ENCODE peak calls at places on chromosomes 11 and 22, in six cellular contexts. T is KBM-7; D is skeletal muscle cell; L is GM12878; W is occipital lobe; P is stimulated activated CD8-positive, alpha-beta memory T cell treated with anti-CD3 and anti-CD28 coated beads, Interleukin-2, amount 100 ng/mL, for 48 hours. B is an unnamed sample.

GRCh38 chr11:114200785-114201184 is 95.4 kb upstream of the NNMT start:
- DNase-seq in T (no peak), W (no peak), P (no peak), D (no peak), L (no peak), B (no peak)

GRCh38 chr22:24201681-24202590 is 20.6 kb downstream of the SUSD2 start:
- DNase-seq in P (no peak), L (no peak), W (no peak), D (no peak), T (no peak), B (no peak)

GRCh38 chr11:27212248-27212780 is 150.7 kb downstream of the CCDC34 start:
- DNase-seq in L (no peak), W (no peak), P (no peak), D (no peak), T (no peak), B (no peak)

GRCh38 chr11:86174101-86175046 is 70.2 kb upstream of the EED start:
- DNase-seq in T (no peak), P (no peak), W (peak), L (no peak), D (peak), B (no peak)

GRCh38 chr11:64428685-64429084 is 69.7 kb downstream of the RPS6KA4 start:
- DNase-seq in T (no peak), W (no peak), D (no peak), P (no peak), L (no peak), B (no peak)

GRCh38 chr11:126929186-126930085 is 71.1 kb downstream of the KIRREL3 start:
- DNase-seq in D (peak), P (no peak), T (no peak), W (no peak), L (no peak), B (no peak)

GRCh38 chr11:36075053-36075452 is 131.2 kb downstream of the LDLRAD3 start:
- DNase-seq in W (no peak), L (no peak), T (no peak), P (no peak), D (peak), B (no peak)

GRCh38 chr11:69052343-69053168 is 3.8 kb downstream of the TPCN2 start:
- DNase-seq in D (no peak), T (no peak), L (no peak), P (no peak), W (no peak), B (no peak)

GRCh38 chr11:19975414-19975990 is 184.8 kb downstream of the DBX1 start:
- DNase-seq in P (no peak), W (no peak), T (no peak), L (no peak), D (no peak), B (no peak)

GRCh38 chr11:60314607-60315321 is 12.3 kb upstream of the MS4A6E start:
- DNase-seq in P (no peak), D (no peak), W (no peak), T (no peak), L (no peak), B (no peak)

GRCh38 chr11:7251836-7252682 is at the start of gene SYT9:
- DNase-seq in D (no peak), T (no peak), W (peak), L (no peak), P (peak), B (no peak)

GRCh38 chr22:37314315-37315046 is 32.2 kb downstream of the CYTH4 start:
- DNase-seq in T (peak), P (peak), D (no peak), L (no peak), W (no peak), B (peak)

GRCh38 chr11:117713676-117714075 is 83.3 kb downstream of the DSCAML1 start:
- DNase-seq in W (no peak), D (no peak), T (no peak), P (no peak), L (no peak), B (no peak)

GRCh38 chr22:24554316-24555159 is at the start of gene GUCD1:
- DNase-seq in L (no peak), P (no peak), T (peak), W (no peak), D (no peak), B (no peak)

GRCh38 chr22:39462443-39463147 is 5.8 kb downstream of the MGAT3 start:
- DNase-seq in L (peak), D (no peak), T (peak), W (no peak), P (no peak), B (no peak)

GRCh38 chr11:63709336-63709735 is 28.0 kb downstream of the RTN3 start:
- DNase-seq in L (no peak), P (no peak), T (no peak), W (no peak), D (no peak), B (no peak)

GRCh38 chr11:3107608-3108182 is 50.5 kb upstream of the CARS1 start:
- DNase-seq in L (no peak), P (no peak), T (no peak), W (no peak), D (no peak), B (no peak)

GRCh38 chr22:33057363-33057995 is 702 bp downstream of the SYN3 start:
- DNase-seq in P (no peak), T (no peak), W (no peak), L (no peak), D (no peak), B (no peak)

GRCh38 chr22:49034836-49035817 is 792.5 kb downstream of the BRD1 start:
- DNase-seq in D (no peak), L (no peak), W (no peak), T (no peak), P (no peak), B (no peak)

GRCh38 chr11:102346748-102347525 is at the start of gene BIRC2:
- DNase-seq in P (peak), L (peak), D (peak), W (peak), T (peak), B (peak)

GRCh38 chr11:83628622-83629347 is 342.6 kb upstream of the CCDC90B start:
- DNase-seq in P (no peak), T (no peak), W (no peak), L (no peak), D (no peak), B (no peak)

GRCh38 chr22:28023774-28024173 is 104.7 kb upstream of the PITPNB start:
- DNase-seq in D (no peak), W (no peak), P (no peak), L (no peak), T (no peak), B (no peak)

GRCh38 chr11:46918087-46918751 is at the start of gene LRP4:
- DNase-seq in W (no peak), L (no peak), T (no peak), P (peak), D (no peak), B (no peak)

GRCh38 chr11:99199336-99199735 is 178.6 kb downstream of the CNTN5 start:
- DNase-seq in P (no peak), W (no peak), L (no peak), D (peak), T (no peak), B (no peak)

GRCh38 chr11:47466201-47466600 is 17.3 kb upstream of the RAPSN start:
- DNase-seq in P (no peak), T (no peak), W (no peak), D (no peak), L (no peak), B (no peak)

GRCh38 chr11:41954034-41954433 is 494.6 kb upstream of the LRRC4C start:
- DNase-seq in P (no peak), T (no peak), D (peak), W (no peak), L (no peak), B (no peak)

GRCh38 chr11:120217941-120218694 is 7.3 kb downstream of the OAF start:
- DNase-seq in T (no peak), W (peak), D (no peak), P (no peak), L (no peak), B (no peak)

GRCh38 chr11:15843309-15843857 is 513.0 kb downstream of the SOX6 start:
- DNase-seq in D (no peak), P (no peak), T (no peak), L (no peak), W (peak), B (no peak)

GRCh38 chr11:83545911-83546310 is 259.7 kb upstream of the CCDC90B start:
- DNase-seq in T (no peak), W (no peak), P (no peak), D (no peak), L (no peak), B (no peak)